ENCODE peak calls at places on chromosome 5, in five cellular contexts. N, Y, Q, J and W are unnamed samples.

GRCh38 chr5:132190161-132190817 is 37.4 kb downstream of the P4HA2 start:
- DNase-seq in N (no peak), Y (peak), Q (peak), J (peak), W (no peak)

GRCh38 chr5:39093351-39093749 is 19.2 kb upstream of the RICTOR start:
- DNase-seq in N (no peak), Y (no peak), Q (no peak), J (no peak), W (no peak)

GRCh38 chr5:72511371-72512178 is 4.4 kb upstream of the ZNF366 start:
- DNase-seq in N (no peak), Y (no peak), Q (no peak), J (no peak), W (no peak)

GRCh38 chr5:84191296-84191695 is 193.4 kb downstream of the EDIL3 start:
- DNase-seq in N (no peak), Y (no peak), Q (no peak), J (no peak), W (no peak)

GRCh38 chr5:6832994-6833393 is 119.8 kb downstream of the TENT4A start:
- DNase-seq in N (no peak), Y (no peak), Q (no peak), J (no peak), W (no peak)

GRCh38 chr5:39639618-39640078 is 214.9 kb upstream of the DAB2 start:
- DNase-seq in N (no peak), Y (no peak), Q (no peak), J (no peak), W (no peak)

GRCh38 chr5:107519900-107520354 is 150.8 kb downstream of the EFNA5 start:
- DNase-seq in N (no peak), Y (no peak), Q (no peak), J (no peak), W (no peak)

GRCh38 chr5:157290156-157290980 is 24.4 kb downstream of the CYFIP2 start:
- DNase-seq in N (no peak), Y (no peak), Q (no peak), J (no peak), W (no peak)

GRCh38 chr5:140349244-140349643 is 2.8 kb upstream of the HBEGF start:
- DNase-seq in N (no peak), Y (no peak), Q (no peak), J (peak), W (no peak)

GRCh38 chr5:171162602-171163001 is 146.4 kb upstream of the TLX3 start:
- DNase-seq in N (no peak), Y (no peak), Q (no peak), J (no peak), W (no peak)

GRCh38 chr5:174410716-174411512 is 313.5 kb upstream of the MSX2 start:
- DNase-seq in N (no peak), Y (no peak), Q (no peak), J (no peak), W (no peak)

GRCh38 chr5:137594717-137595116 is 95.6 kb upstream of the SPOCK1 start:
- DNase-seq in N (no peak), Y (no peak), Q (no peak), J (no peak), W (no peak)

GRCh38 chr5:101950050-101950449 is 346.0 kb downstream of the SLCO4C1 start:
- DNase-seq in N (no peak), Y (no peak), Q (no peak), J (no peak), W (no peak)

GRCh38 chr5:128144491-128144890 is 60.9 kb downstream of the SLC12A2 start:
- DNase-seq in N (no peak), Y (no peak), Q (no peak), J (no peak), W (no peak)

GRCh38 chr5:64971538-64971937 is 202.8 kb downstream of the CWC27 start:
- DNase-seq in N (no peak), Y (no peak), Q (no peak), J (no peak), W (no peak)

GRCh38 chr5:179812997-179813607 is 6.4 kb upstream of the MGAT4B start:
- DNase-seq in N (no peak), Y (no peak), Q (no peak), J (no peak), W (no peak)

GRCh38 chr5:32241034-32241783 is 67.1 kb upstream of the GOLPH3 start:
- DNase-seq in N (no peak), Y (peak), Q (no peak), J (no peak), W (no peak)

GRCh38 chr5:172505403-172505759 is 51.1 kb upstream of the SH3PXD2B start:
- DNase-seq in N (peak), Y (no peak), Q (no peak), J (peak), W (no peak)

GRCh38 chr5:1746371-1747078 is 53.1 kb downstream of the MRPL36 start:
- DNase-seq in N (no peak), Y (no peak), Q (no peak), J (no peak), W (no peak)

GRCh38 chr5:72658767-72659540 is 151.7 kb upstream of the ZNF366 start:
- DNase-seq in N (no peak), Y (no peak), Q (no peak), J (no peak), W (no peak)

GRCh38 chr5:179259731-179260323 is 85.4 kb downstream of the ADAMTS2 start:
- DNase-seq in N (no peak), Y (no peak), Q (no peak), J (no peak), W (no peak)

GRCh38 chr5:179230061-179230461 is 115.2 kb downstream of the ADAMTS2 start:
- DNase-seq in N (no peak), Y (no peak), Q (no peak), J (no peak), W (no peak)

GRCh38 chr5:42912184-42912766 is 100.6 kb upstream of the SELENOP start:
- DNase-seq in N (no peak), Y (no peak), Q (no peak), J (peak), W (no peak)

GRCh38 chr5:168162464-168162863 is 129.0 kb upstream of the WWC1 start:
- DNase-seq in N (no peak), Y (no peak), Q (no peak), J (no peak), W (no peak)

GRCh38 chr5:72394688-72395087 is 74.5 kb downstream of the PTCD2 start:
- DNase-seq in N (no peak), Y (peak), Q (no peak), J (no peak), W (no peak)

GRCh38 chr5:41219655-41220269 is 6.4 kb upstream of the C6 start:
- DNase-seq in N (no peak), Y (no peak), Q (no peak), J (no peak), W (no peak)